ENCODE peak calls at places on chromosomes 2 and 18, in six cellular contexts. N is body of pancreas, O is ovary, W is sigmoid colon, Y is transverse colon, U is suprapubic skin. X is an unnamed sample.

GRCh38 chr2:42110287-42110973 is 58.7 kb upstream of the EML4 start:
- DNase-seq in U (no peak), Y (no peak), N (no peak), O (no peak), W (peak), X (peak)

GRCh38 chr2:119721462-119721861 is 38.3 kb upstream of the PTPN4 start:
- DNase-seq in U (no peak), N (no peak), W (no peak), O (no peak), Y (no peak), X (no peak)

GRCh38 chr2:156532989-156533388 is 96.8 kb downstream of the GPD2 start:
- DNase-seq in N (no peak), U (no peak), Y (no peak), O (no peak), W (no peak), X (peak)

GRCh38 chr2:69453475-69454129 is 16.4 kb upstream of the NFU1 start:
- DNase-seq in Y (no peak), W (no peak), U (no peak), N (no peak), O (no peak), X (peak)

GRCh38 chr2:33497177-33497787 is 20.8 kb downstream of the RASGRP3 start:
- DNase-seq in O (no peak), W (no peak), U (no peak), N (no peak), Y (no peak), X (no peak)

GRCh38 chr2:226078656-226079055 is 679.1 kb downstream of the NYAP2 start:
- DNase-seq in O (no peak), U (no peak), N (no peak), Y (no peak), W (no peak), X (no peak)

GRCh38 chr18:13221821-13222220 is 3.3 kb downstream of the LDLRAD4 start:
- DNase-seq in Y (peak), O (no peak), W (peak), U (no peak), N (no peak), X (peak)

GRCh38 chr2:227576812-227577211 is 21.9 kb upstream of the SCYGR2 start:
- DNase-seq in U (no peak), Y (no peak), W (no peak), N (no peak), O (no peak), X (no peak)

GRCh38 chr2:174106736-174107135 is 141.6 kb upstream of the SP3 start:
- DNase-seq in W (no peak), U (no peak), N (no peak), Y (no peak), O (no peak), X (no peak)

GRCh38 chr2:219448776-219449476 is 14.3 kb downstream of the SPEG start:
- DNase-seq in U (peak), O (no peak), N (no peak), W (peak), Y (no peak), X (no peak)

GRCh38 chr18:77103181-77103875 is 29.3 kb downstream of the MBP start:
- DNase-seq in W (no peak), O (no peak), U (no peak), Y (no peak), N (no peak), X (no peak)

GRCh38 chr18:26655614-26656400 is 107.5 kb upstream of the KCTD1 start:
- DNase-seq in N (peak), U (peak), W (peak), Y (peak), O (peak), X (peak)

GRCh38 chr18:26654173-26655009 is 106.0 kb upstream of the KCTD1 start:
- DNase-seq in O (no peak), Y (no peak), W (no peak), U (no peak), N (no peak), X (peak)

GRCh38 chr18:26655010-26655613 is 106.8 kb upstream of the KCTD1 start:
- DNase-seq in W (no peak), Y (no peak), U (no peak), O (no peak), N (no peak), X (no peak)

GRCh38 chr18:26650310-26651285 is 102.2 kb upstream of the KCTD1 start:
- DNase-seq in Y (no peak), W (no peak), U (no peak), N (no peak), O (no peak), X (peak)

GRCh38 chr18:26652501-26652900 is 104.1 kb upstream of the KCTD1 start:
- DNase-seq in W (no peak), O (no peak), N (no peak), Y (no peak), U (no peak), X (no peak)
- H3K27ac ChIP-seq in W (no peak), O (no peak), N (no peak), Y (no peak), U (no peak), X (no peak)

GRCh38 chr18:2304378-2305175 is 266.7 kb downstream of the METTL4 start:
- DNase-seq in U (no peak), W (no peak), O (no peak), N (no peak), Y (no peak), X (no peak)

GRCh38 chr18:2303517-2304238 is 267.6 kb downstream of the METTL4 start:
- DNase-seq in U (no peak), Y (no peak), W (no peak), O (no peak), N (no peak), X (no peak)

GRCh38 chr18:2302012-2302411 is 269.3 kb downstream of the METTL4 start:
- DNase-seq in U (no peak), O (no peak), Y (no peak), W (no peak), N (no peak), X (no peak)

GRCh38 chr18:2301316-2301715 is 270.0 kb downstream of the METTL4 start:
- DNase-seq in U (no peak), W (no peak), O (no peak), Y (no peak), N (no peak), X (no peak)

DNA sequence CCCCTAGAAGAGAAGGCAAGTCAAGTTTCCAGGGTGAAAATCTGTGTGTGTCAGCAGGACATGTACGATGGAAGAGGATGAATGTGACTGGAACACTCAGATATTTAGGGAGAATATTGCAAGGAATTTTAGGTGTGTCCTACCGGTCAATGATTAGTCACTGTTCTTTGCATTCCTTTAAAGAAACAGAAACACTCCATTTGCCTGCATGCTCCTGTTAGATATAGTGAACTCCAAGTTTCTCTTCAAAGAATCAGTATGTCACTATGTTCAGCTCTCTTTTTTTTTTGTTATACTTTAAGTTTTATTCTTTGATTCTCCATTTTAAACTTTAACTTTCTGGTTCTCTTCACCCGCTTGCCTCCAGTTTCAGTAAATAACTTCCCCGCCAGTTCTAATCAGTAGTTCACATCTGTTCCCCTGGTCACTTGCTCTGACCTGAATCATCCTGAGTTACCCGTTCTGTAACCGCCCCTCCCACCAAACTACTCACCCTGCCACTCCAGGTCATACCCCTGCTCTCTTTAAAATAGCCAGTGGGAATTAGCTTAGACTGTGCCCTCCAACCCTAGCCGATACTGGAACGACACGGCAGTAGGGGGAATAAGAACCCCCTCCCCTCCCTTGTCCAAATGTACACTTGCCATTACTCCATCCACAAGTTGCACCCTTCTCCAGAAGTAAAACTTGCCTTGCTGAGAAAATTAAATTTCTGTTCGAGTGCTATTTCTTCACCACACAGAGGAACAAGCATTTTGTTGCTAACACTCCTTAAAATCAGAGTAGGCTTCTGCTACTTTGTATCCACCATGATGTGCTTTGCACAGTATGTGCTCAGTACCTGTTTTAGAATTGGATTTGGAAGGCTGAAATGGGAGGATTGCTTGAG is 268.4 kb downstream of the METTL4 start:
- DNase-seq in O (no peak), Y (no peak), U (no peak), N (no peak), W (no peak), X (no peak)
- TF ChIP-seq POLR2A in O (no peak), Y (no peak), U (no peak), N (no peak), W (no peak), X (no peak)

GRCh38 chr2:182165196-182165595 is 179.5 kb downstream of the PPP1R1C start:
- DNase-seq in O (no peak), U (no peak), W (no peak), Y (no peak), N (no peak), X (no peak)

GRCh38 chr2:182164686-182165085 is 179.0 kb downstream of the PPP1R1C start:
- DNase-seq in N (no peak), U (no peak), W (no peak), Y (no peak), O (no peak), X (no peak)

GRCh38 chr2:182163878-182164277 is 178.2 kb downstream of the PPP1R1C start:
- DNase-seq in U (no peak), W (no peak), N (no peak), O (no peak), Y (peak), X (no peak)

GRCh38 chr2:182170341-182170740 is 184.7 kb downstream of the PPP1R1C start:
- DNase-seq in W (no peak), O (no peak), Y (no peak), U (no peak), N (no peak), X (no peak)

GRCh38 chr2:182167882-182168281 is 182.2 kb downstream of the PPP1R1C start:
- DNase-seq in Y (no peak), W (no peak), N (no peak), O (no peak), U (no peak), X (no peak)
- H3K27ac ChIP-seq in Y (no peak), W (no peak), N (no peak), O (no peak), U (no peak), X (no peak)

DNA sequence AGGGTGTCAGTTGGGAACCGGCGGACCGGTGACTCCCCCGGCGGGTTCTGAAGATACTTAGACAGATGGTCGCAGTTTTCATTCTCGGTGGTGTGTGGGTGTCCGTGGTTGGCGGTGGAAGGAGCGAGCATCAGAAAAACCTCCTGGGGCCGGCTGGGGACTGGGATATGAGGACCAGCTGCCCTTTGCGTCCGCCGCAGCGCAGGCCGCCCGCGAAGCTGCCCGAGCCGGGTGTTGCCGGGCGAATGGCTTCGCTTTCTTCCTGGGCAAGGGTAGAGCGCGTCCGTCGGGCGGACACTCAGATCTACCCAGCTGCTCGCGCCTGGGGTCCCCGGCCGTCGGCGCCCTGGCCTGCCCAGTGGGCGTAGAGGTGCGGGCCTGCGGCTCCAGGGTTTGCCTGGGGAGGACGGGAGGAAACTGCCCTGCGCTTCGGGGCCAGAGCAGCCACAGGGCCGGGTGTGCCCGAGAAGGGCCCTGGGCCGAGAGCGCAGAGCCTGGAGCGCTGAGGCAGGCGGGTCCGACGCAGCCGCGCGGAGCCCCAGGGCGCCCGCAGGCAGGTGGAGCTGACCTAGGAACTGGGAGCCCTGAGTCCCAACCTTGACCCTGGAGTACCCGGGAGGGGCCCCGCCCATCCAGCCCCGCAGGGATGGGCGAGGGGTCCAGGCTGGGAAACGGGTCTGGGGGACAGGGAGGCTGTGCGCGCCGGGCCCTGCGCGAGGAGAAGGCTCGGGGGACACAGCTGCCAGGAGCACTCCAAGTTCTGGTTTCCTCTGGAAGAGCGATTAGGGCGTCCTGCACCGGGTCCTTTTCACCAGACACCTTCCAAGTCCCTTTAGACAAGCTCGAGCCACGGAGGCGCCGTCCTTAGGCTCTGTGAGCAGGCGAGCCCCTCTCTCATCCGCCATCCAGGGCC is 1.3 kb downstream of the TWIST2 start:
- DNase-seq in W (no peak), U (no peak), Y (no peak), N (no peak), O (no peak), X (no peak)
- TF ChIP-seq POLR2A in W (no peak), U (no peak), Y (no peak), N (no peak), O (no peak), X (no peak)

GRCh38 chr18:57784816-57785144 is 18.3 kb downstream of the ATP8B1 start:
- DNase-seq in W (no peak), U (no peak), O (no peak), Y (no peak), N (no peak), X (no peak)
- H3K27ac ChIP-seq in W (peak), U (no peak), O (no peak), Y (peak), N (no peak), X (peak)

GRCh38 chr2:152717242-152718046 is at the start of gene PRPF40A:
- DNase-seq in N (peak), U (peak), W (peak), Y (peak), O (peak), X (peak)
- TF ChIP-seq POLR2A in N (peak), U (peak), W (peak), Y (peak), O (peak), X (peak)

GRCh38 chr2:109266511-109266910 is 137.5 kb downstream of the SH3RF3 start:
- DNase-seq in W (peak), Y (no peak), N (no peak), U (peak), O (no peak), X (no peak)

GRCh38 chr2:109268916-109269315 is 139.9 kb downstream of the SH3RF3 start:
- DNase-seq in N (no peak), U (peak), W (peak), O (no peak), Y (no peak), X (no peak)

GRCh38 chr2:109265953-109266352 is 136.9 kb downstream of the SH3RF3 start:
- DNase-seq in W (no peak), O (no peak), Y (no peak), U (no peak), N (no peak), X (no peak)

GRCh38 chr2:109265369-109265768 is 136.4 kb downstream of the SH3RF3 start:
- DNase-seq in O (no peak), W (no peak), N (no peak), Y (no peak), U (no peak), X (no peak)

GRCh38 chr2:109266998-109267854 is 138.2 kb downstream of the SH3RF3 start:
- DNase-seq in U (peak), N (no peak), Y (no peak), O (no peak), W (peak), X (no peak)
- H3K27ac ChIP-seq in U (no peak), N (peak), Y (peak), O (no peak), W (no peak), X (no peak)

X was measured in thyroid gland.